ENCODE peak calls at places on chromosomes 2 and 18, in eight cellular contexts. Z is AG04450, Y is WERI-Rb-1, P is ovary, W is left lung, T is SK-N-SH, A is dorsolateral prefrontal cortex, S is transverse colon. R is an unnamed sample.

GRCh38 chr2:131094655-131095281 is 1.5 kb upstream of the FAM168B start:
- DNase-seq in A (no peak), P (no peak), W (no peak), Z (no peak), S (no peak), Y (no peak), T (no peak), R (no peak)

GRCh38 chr2:152432206-152432653 is 97.3 kb downstream of the FMNL2 start:
- DNase-seq in T (no peak), W (no peak), P (no peak), Z (no peak), S (no peak), Y (peak), A (no peak), R (no peak)

GRCh38 chr2:185663811-185664210 is 74.8 kb upstream of the FSIP2 start:
- DNase-seq in T (no peak), Z (no peak), Y (no peak), A (no peak), P (no peak), W (no peak), S (no peak), R (no peak)

GRCh38 chr18:44859751-44860458 is 179.2 kb downstream of the SETBP1 start:
- DNase-seq in T (no peak), P (no peak), Z (no peak), Y (no peak), S (no peak), A (no peak), W (no peak), R (no peak)

GRCh38 chr2:112880081-112880531 is 30.9 kb upstream of the IL37 start:
- DNase-seq in W (no peak), P (no peak), S (no peak), Y (no peak), A (no peak), T (no peak), Z (peak), R (no peak)

GRCh38 chr2:241936457-241937133 is 67.1 kb downstream of the RTP5 start:
- DNase-seq in W (no peak), T (no peak), A (no peak), Y (no peak), S (no peak), P (no peak), Z (no peak), R (no peak)

GRCh38 chr2:70204452-70204851 is 13.6 kb upstream of the C2orf42 start:
- DNase-seq in T (no peak), S (no peak), P (no peak), Y (no peak), A (no peak), Z (no peak), W (no peak), R (no peak)

GRCh38 chr2:189439342-189439741 is 1.9 kb upstream of the WDR75 start:
- DNase-seq in A (no peak), S (no peak), Z (no peak), W (no peak), Y (no peak), P (no peak), T (no peak), R (no peak)

GRCh38 chr2:49042510-49042909 is 111.8 kb downstream of the FSHR start:
- DNase-seq in A (no peak), S (no peak), Y (no peak), W (no peak), Z (no peak), P (no peak), T (no peak), R (no peak)

GRCh38 chr2:85394976-85395375 is 15.2 kb downstream of the CAPG start:
- DNase-seq in P (no peak), A (no peak), S (no peak), W (peak), Y (no peak), Z (no peak), T (no peak), R (no peak)

GRCh38 chr2:23418056-23418455 is 33.1 kb downstream of the KLHL29 start:
- DNase-seq in A (no peak), P (no peak), W (no peak), Y (no peak), S (no peak), Z (no peak), T (no peak), R (no peak)

GRCh38 chr18:58394607-58395425 is 234.1 kb downstream of the ALPK2 start:
- DNase-seq in Y (no peak), Z (no peak), P (no peak), A (no peak), W (no peak), T (no peak), S (no peak), R (no peak)

GRCh38 chr2:25149646-25150045 is 18.7 kb downstream of the POMC start:
- DNase-seq in S (no peak), T (no peak), Y (no peak), Z (no peak), A (no peak), W (no peak), P (no peak), R (no peak)

GRCh38 chr2:128395640-128396499 is 77.2 kb upstream of the HS6ST1 start:
- DNase-seq in A (no peak), Y (no peak), Z (no peak), P (no peak), S (peak), W (no peak), T (peak), R (no peak)
- H3K27ac ChIP-seq in A (no peak), Y (peak), Z (no peak), P (no peak), S (no peak), W (no peak), T (no peak), R (no peak)

GRCh38 chr2:191759200-191759507 is 81.2 kb downstream of the NABP1 start:
- DNase-seq in T (no peak), A (no peak), W (no peak), Y (no peak), S (no peak), P (no peak), Z (no peak), R (no peak)
- TF ChIP-seq CTCF in T (no peak), A (no peak), W (no peak), Y (no peak), S (no peak), P (no peak), Z (no peak), R (no peak)

GRCh38 chr2:219430633-219431615 is 3.7 kb upstream of the SPEG start:
- DNase-seq in T (peak), S (no peak), Y (peak), P (no peak), Z (no peak), A (no peak), W (no peak), R (peak)
- H3K27ac ChIP-seq in T (no peak), S (peak), Y (peak), P (no peak), Z (no peak), A (no peak), W (no peak), R (no peak)

GRCh38 chr18:36769611-36770314 is 59.0 kb downstream of the TPGS2 start:
- DNase-seq in Z (no peak), S (no peak), Y (peak), A (no peak), T (no peak), W (no peak), P (no peak), R (no peak)
- TF ChIP-seq CTCF in Z (peak), S (no peak), Y (peak), A (peak), T (peak), W (peak), P (no peak), R (peak)

GRCh38 chr18:10025756-10026290 is 112.0 kb downstream of the VAPA start:
- DNase-seq in W (no peak), A (no peak), Z (no peak), P (no peak), T (no peak), S (no peak), Y (no peak), R (no peak)
- H3K27ac ChIP-seq in W (no peak), A (no peak), Z (no peak), P (no peak), T (no peak), S (no peak), Y (no peak), R (no peak)

GRCh38 chr2:149329068-149329467 is 1.3 kb upstream of the LYPD6 start:
- DNase-seq in Y (peak), S (no peak), T (peak), A (no peak), Z (no peak), P (no peak), W (no peak), R (peak)
- TF ChIP-seq CTCF in Y (peak), S (peak), T (peak), A (peak), Z (peak), P (no peak), W (no peak), R (no peak)

DNA sequence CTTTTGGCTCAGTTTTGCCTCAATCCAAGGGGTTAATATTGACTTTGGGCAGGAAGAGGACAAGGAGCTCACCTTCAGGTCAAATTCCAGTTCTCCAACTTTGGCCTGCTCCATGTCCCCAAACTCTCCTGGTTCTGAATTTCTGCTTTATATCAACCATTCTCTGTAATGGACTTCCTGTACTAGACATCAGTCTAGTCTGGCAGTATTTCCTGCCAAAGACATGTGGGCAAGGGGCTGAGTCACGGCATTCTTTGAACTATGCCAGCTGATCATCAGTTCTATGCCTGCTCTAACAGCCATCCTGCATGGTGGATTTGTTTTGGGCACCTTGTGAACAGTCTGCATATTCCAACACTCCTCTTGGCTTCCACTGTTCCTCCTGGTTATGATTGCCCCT is 199.4 kb downstream of the ZEB2 start:
- DNase-seq in T (no peak), Z (no peak), Y (no peak), W (no peak), S (no peak), A (no peak), P (no peak), R (no peak)
- H3K27ac ChIP-seq in T (peak), Z (no peak), Y (no peak), W (no peak), S (no peak), A (no peak), P (no peak), R (no peak)

GRCh38 chr2:172950565-172950964 is 125.1 kb upstream of the MAP3K20 start:
- DNase-seq in Y (no peak), P (no peak), W (no peak), T (no peak), Z (no peak), S (no peak), A (no peak), R (no peak)
- TF ChIP-seq CTCF in Y (no peak), P (no peak), W (no peak), T (no peak), Z (no peak), S (no peak), A (no peak), R (no peak)

GRCh38 chr2:210207929-210208328 is 17.3 kb downstream of the ACADL start:
- DNase-seq in T (no peak), S (no peak), W (no peak), A (no peak), Z (no peak), P (no peak), Y (no peak), R (no peak)

GRCh38 chr2:210215120-210215519 is 10.1 kb downstream of the ACADL start:
- DNase-seq in Z (no peak), S (no peak), A (no peak), W (no peak), Y (no peak), T (no peak), P (no peak), R (no peak)

DNA sequence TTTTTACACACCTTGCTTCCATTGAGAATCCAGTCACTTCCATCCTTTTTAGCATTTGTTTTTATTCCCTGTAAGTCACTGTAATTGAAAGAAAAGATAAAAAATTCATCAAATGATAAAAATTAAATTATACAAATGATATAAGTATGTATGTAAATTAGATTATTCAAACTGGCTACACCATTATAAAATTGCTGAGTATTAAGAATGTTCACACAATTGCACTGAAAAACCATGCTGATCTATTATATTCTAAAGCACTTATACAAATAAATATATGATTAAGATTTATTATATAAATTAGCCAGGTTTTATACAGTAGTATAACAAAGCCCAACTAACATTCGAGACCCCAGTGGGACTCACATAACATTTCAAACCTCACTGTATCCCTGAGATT is 15.1 kb downstream of the ACADL start:
- DNase-seq in Z (no peak), W (no peak), P (no peak), T (no peak), A (no peak), Y (no peak), S (no peak), R (no peak)
- H3K27ac ChIP-seq in Z (no peak), W (no peak), P (no peak), T (no peak), A (no peak), Y (no peak), S (no peak), R (no peak)

R was measured in testis.